ENCODE peak calls at places on chromosome 16, in eight cellular contexts. One of them, this sample, is unnamed.

GRCh38 chr16:19085679-19086200 is 18.3 kb downstream of the COQ7 start:
- ATAC-seq in GM23338: peak; percentile 14
- ATAC-seq in K562: peak; percentile 76
- ATAC-seq in Panc1: no peak
- ATAC-seq in HepG2: peak; percentile 18
- ATAC-seq in GM12878: no peak
- ATAC-seq in upper lobe of left lung: peak; percentile 9
- ATAC-seq in HCT116: no peak
- ATAC-seq in this sample: no peak

GRCh38 chr16:1428511-1428910 is 2.4 kb upstream of the PERCC1 start:
- ATAC-seq in GM23338: peak; percentile 88
- ATAC-seq in K562: peak; percentile 85
- ATAC-seq in Panc1: no peak
- ATAC-seq in HepG2: peak; percentile 55
- ATAC-seq in GM12878: peak; percentile 92
- ATAC-seq in upper lobe of left lung: no peak
- ATAC-seq in HCT116: peak; percentile 89
- ATAC-seq in this sample: no peak

GRCh38 chr16:63652091-63652490 is 1469.8 kb downstream of the CDH11 start:
- ATAC-seq in GM23338: peak; percentile 89
- ATAC-seq in K562: no peak
- ATAC-seq in Panc1: no peak
- ATAC-seq in HepG2: no peak
- ATAC-seq in GM12878: no peak
- ATAC-seq in upper lobe of left lung: no peak
- ATAC-seq in HCT116: no peak
- ATAC-seq in this sample: no peak

GRCh38 chr16:931651-932500 is 38.9 kb downstream of the LMF1 start:
- ATAC-seq in GM23338: no peak
- ATAC-seq in K562: no peak
- ATAC-seq in Panc1: no peak
- ATAC-seq in HepG2: no peak
- ATAC-seq in GM12878: no peak
- ATAC-seq in upper lobe of left lung: no peak
- ATAC-seq in HCT116: no peak
- ATAC-seq in this sample: no peak

GRCh38 chr16:70592106-70592571 is 54.2 kb upstream of the IL34 start:
- ATAC-seq in GM23338: peak; percentile 24
- ATAC-seq in K562: peak; percentile 56
- ATAC-seq in Panc1: peak; percentile 46
- ATAC-seq in HepG2: peak; percentile 67
- ATAC-seq in GM12878: peak; percentile 13
- ATAC-seq in upper lobe of left lung: no peak
- ATAC-seq in HCT116: peak; percentile 28
- ATAC-seq in this sample: peak; percentile 62

GRCh38 chr16:69513180-69513966 is 52.4 kb upstream of the NFAT5 start:
- ATAC-seq in GM23338: no peak
- ATAC-seq in K562: no peak
- ATAC-seq in Panc1: peak; percentile 34
- ATAC-seq in HepG2: no peak
- ATAC-seq in GM12878: no peak
- ATAC-seq in upper lobe of left lung: no peak
- ATAC-seq in HCT116: peak; percentile 50
- ATAC-seq in this sample: no peak

GRCh38 chr16:71288890-71289731 is at the start of gene CMTR2:
- ATAC-seq in GM23338: peak; percentile 95
- ATAC-seq in K562: peak; percentile 98
- ATAC-seq in Panc1: peak; percentile 98
- ATAC-seq in HepG2: peak; percentile 97
- ATAC-seq in GM12878: peak; percentile 96
- ATAC-seq in upper lobe of left lung: peak; percentile 99
- ATAC-seq in HCT116: peak; percentile 97
- ATAC-seq in this sample: peak; percentile 99

GRCh38 chr16:66523861-66524354 is 26.0 kb downstream of the TK2 start:
- ATAC-seq in GM23338: no peak
- ATAC-seq in K562: no peak
- ATAC-seq in Panc1: no peak
- ATAC-seq in HepG2: no peak
- ATAC-seq in GM12878: peak; percentile 64
- ATAC-seq in upper lobe of left lung: no peak
- ATAC-seq in HCT116: no peak
- ATAC-seq in this sample: no peak

GRCh38 chr16:72913551-72913950 is 134.4 kb downstream of the ZFHX3 start:
- ATAC-seq in GM23338: no peak
- ATAC-seq in K562: no peak
- ATAC-seq in Panc1: no peak
- ATAC-seq in HepG2: no peak
- ATAC-seq in GM12878: no peak
- ATAC-seq in upper lobe of left lung: no peak
- ATAC-seq in HCT116: no peak
- ATAC-seq in this sample: no peak

GRCh38 chr16:30382398-30383015 is at the start of gene SEPTIN1:
- ATAC-seq in GM23338: no peak
- ATAC-seq in K562: no peak
- ATAC-seq in Panc1: no peak
- ATAC-seq in HepG2: no peak
- ATAC-seq in GM12878: peak; percentile 61
- ATAC-seq in upper lobe of left lung: no peak
- ATAC-seq in HCT116: no peak
- ATAC-seq in this sample: no peak

GRCh38 chr16:50591800-50592771 is 43.9 kb downstream of the NKD1 start:
- ATAC-seq in GM23338: no peak
- ATAC-seq in K562: peak; percentile 32
- ATAC-seq in Panc1: no peak
- ATAC-seq in HepG2: peak; percentile 57
- ATAC-seq in GM12878: no peak
- ATAC-seq in upper lobe of left lung: no peak
- ATAC-seq in HCT116: no peak
- ATAC-seq in this sample: peak; percentile 76

GRCh38 chr16:53087101-53087500 is 32.3 kb downstream of the CHD9 start:
- ATAC-seq in GM23338: no peak
- ATAC-seq in K562: no peak
- ATAC-seq in Panc1: no peak
- ATAC-seq in HepG2: no peak
- ATAC-seq in GM12878: no peak
- ATAC-seq in upper lobe of left lung: no peak
- ATAC-seq in HCT116: no peak
- ATAC-seq in this sample: no peak

GRCh38 chr16:53083123-53083522 is 28.3 kb downstream of the CHD9 start:
- ATAC-seq in GM23338: no peak
- ATAC-seq in K562: peak; percentile 40
- ATAC-seq in Panc1: no peak
- ATAC-seq in HepG2: no peak
- ATAC-seq in GM12878: no peak
- ATAC-seq in upper lobe of left lung: no peak
- ATAC-seq in HCT116: no peak
- ATAC-seq in this sample: no peak

GRCh38 chr16:53084141-53084541 is 29.4 kb downstream of the CHD9 start:
- ATAC-seq in GM23338: no peak
- ATAC-seq in K562: no peak
- ATAC-seq in Panc1: no peak
- ATAC-seq in HepG2: no peak
- ATAC-seq in GM12878: no peak
- ATAC-seq in upper lobe of left lung: peak; percentile 64
- ATAC-seq in HCT116: no peak
- ATAC-seq in this sample: no peak

GRCh38 chr16:53084736-53085538 is 30.1 kb downstream of the CHD9 start:
- ATAC-seq in GM23338: no peak
- ATAC-seq in K562: no peak
- ATAC-seq in Panc1: no peak
- ATAC-seq in HepG2: no peak
- ATAC-seq in GM12878: no peak
- ATAC-seq in upper lobe of left lung: no peak
- ATAC-seq in HCT116: no peak
- ATAC-seq in this sample: peak; percentile 38

GRCh38 chr16:53085539-53086450 is 31.0 kb downstream of the CHD9 start:
- ATAC-seq in GM23338: peak; percentile 17
- ATAC-seq in K562: no peak
- ATAC-seq in Panc1: no peak
- ATAC-seq in HepG2: no peak
- ATAC-seq in GM12878: no peak
- ATAC-seq in upper lobe of left lung: no peak
- ATAC-seq in HCT116: no peak
- ATAC-seq in this sample: peak; percentile 32
- H3K4me1 ChIP-seq in GM23338: peaks cover 50% of the 10 kb centered on the region
- H3K4me1 ChIP-seq in K562: peaks cover 34% of the 10 kb centered on the region
- H3K4me1 ChIP-seq in Panc1: no peaks in the 10 kb centered on the region
- H3K4me1 ChIP-seq in HepG2: peaks cover 22% of the 10 kb centered on the region
- H3K4me1 ChIP-seq in GM12878: peaks cover 13% of the 10 kb centered on the region
- H3K4me1 ChIP-seq in upper lobe of left lung: peaks cover 69% of the 10 kb centered on the region
- H3K4me1 ChIP-seq in HCT116: peaks cover 8% of the 10 kb centered on the region
- H3K4me1 ChIP-seq in this sample: peaks cover 7% of the 10 kb centered on the region

DNA sequence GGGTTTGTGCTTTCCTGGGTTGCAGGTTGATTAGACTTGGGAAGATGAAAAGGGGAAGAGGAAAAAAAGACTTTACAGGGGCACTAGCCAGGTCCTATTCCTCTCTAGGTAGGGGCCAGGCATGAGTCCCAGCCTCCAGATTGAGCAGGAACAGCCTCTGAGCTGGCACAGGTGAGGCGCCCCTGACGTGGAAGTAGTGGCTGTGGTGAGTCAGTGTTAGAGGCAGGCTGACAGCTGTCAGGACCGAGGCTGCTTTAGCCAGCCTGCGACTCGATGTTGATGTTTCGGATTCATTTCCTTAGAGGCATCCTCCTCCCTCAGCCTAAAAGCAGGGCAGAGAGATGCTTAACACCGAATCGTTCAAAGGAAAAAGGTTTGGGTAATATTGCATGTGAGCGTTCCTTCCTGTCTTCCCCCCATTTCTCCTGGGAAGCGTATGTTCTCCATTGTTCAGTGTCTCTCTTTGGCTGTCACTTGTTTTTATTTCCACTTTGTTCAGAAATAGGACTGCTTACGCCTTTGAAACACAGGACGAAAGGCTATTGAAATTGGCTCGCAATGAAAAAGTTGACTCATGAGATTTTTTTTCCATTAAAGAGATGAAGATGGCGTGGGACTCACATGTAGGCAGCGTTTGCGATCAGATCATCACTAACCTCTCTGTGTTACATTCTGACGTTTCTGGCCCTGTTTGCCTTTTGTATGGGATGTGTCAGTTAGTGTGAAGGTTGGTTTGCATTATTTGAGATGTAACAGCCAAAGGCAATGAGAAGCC is 1.2 kb downstream of the KIAA0513 start:
- ATAC-seq in GM23338: peak; percentile 11
- ATAC-seq in K562: no peak
- ATAC-seq in Panc1: peak; percentile 55
- ATAC-seq in HepG2: peak; percentile 48
- ATAC-seq in GM12878: peak; percentile 62
- ATAC-seq in upper lobe of left lung: peak; percentile 39
- ATAC-seq in HCT116: peak; percentile 51
- ATAC-seq in this sample: peak; percentile 44
- TF ChIP-seq POLR2AphosphoS5 in GM23338: no peak
- TF ChIP-seq POLR2AphosphoS5 in K562: no peak
- TF ChIP-seq POLR2AphosphoS5 in Panc1: no peak
- TF ChIP-seq POLR2AphosphoS5 in HepG2: no peak
- TF ChIP-seq POLR2AphosphoS5 in GM12878: no peak
- TF ChIP-seq POLR2AphosphoS5 in upper lobe of left lung: no peak
- TF ChIP-seq POLR2AphosphoS5 in HCT116: no peak
- TF ChIP-seq POLR2AphosphoS5 in this sample: no peak

DNA sequence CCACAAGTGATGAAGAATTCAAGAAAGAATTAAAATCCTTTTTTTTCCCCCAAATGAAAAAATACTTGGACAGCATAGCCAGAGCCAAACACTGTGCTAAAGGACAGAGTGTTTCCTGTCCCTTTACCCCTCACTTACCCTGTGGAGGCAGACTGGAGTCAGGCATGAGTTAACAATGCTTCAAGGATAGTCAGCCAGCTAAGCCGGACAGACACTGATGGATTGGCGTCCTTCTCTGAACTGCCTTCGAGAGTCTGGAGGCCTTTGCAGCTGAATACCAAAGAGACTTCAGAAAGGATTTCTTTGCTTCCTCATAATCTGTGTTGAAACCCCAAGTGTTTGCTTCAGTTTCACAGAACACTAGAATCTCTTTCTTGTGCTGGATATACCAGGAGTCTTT is 4.5 kb downstream of the METTL9 start:
- ATAC-seq in GM23338: no peak
- ATAC-seq in K562: peak; percentile 27
- ATAC-seq in Panc1: no peak
- ATAC-seq in HepG2: peak; percentile 19
- ATAC-seq in GM12878: no peak
- ATAC-seq in upper lobe of left lung: no peak
- ATAC-seq in HCT116: no peak
- ATAC-seq in this sample: no peak
- H3K4me1 ChIP-seq in GM23338: peaks cover 20% of the 10 kb centered on the region
- H3K4me1 ChIP-seq in K562: peaks cover 14% of the 10 kb centered on the region
- H3K4me1 ChIP-seq in Panc1: peaks cover 12% of the 10 kb centered on the region
- H3K4me1 ChIP-seq in HepG2: peaks cover 69% of the 10 kb centered on the region
- H3K4me1 ChIP-seq in GM12878: peaks cover 13% of the 10 kb centered on the region
- H3K4me1 ChIP-seq in upper lobe of left lung: peaks cover 45% of the 10 kb centered on the region
- H3K4me1 ChIP-seq in HCT116: peaks cover 13% of the 10 kb centered on the region
- H3K4me1 ChIP-seq in this sample: peaks cover 89% of the 10 kb centered on the region

GRCh38 chr16:84029297-84030096 is 13.1 kb downstream of the SLC38A8 start:
- ATAC-seq in GM23338: no peak
- ATAC-seq in K562: no peak
- ATAC-seq in Panc1: no peak
- ATAC-seq in HepG2: no peak
- ATAC-seq in GM12878: no peak
- ATAC-seq in upper lobe of left lung: no peak
- ATAC-seq in HCT116: no peak
- ATAC-seq in this sample: no peak
- TF ChIP-seq POLR2AphosphoS5 in GM23338: no peak
- TF ChIP-seq POLR2AphosphoS5 in K562: no peak
- TF ChIP-seq POLR2AphosphoS5 in Panc1: no peak
- TF ChIP-seq POLR2AphosphoS5 in HepG2: no peak
- TF ChIP-seq POLR2AphosphoS5 in GM12878: no peak
- TF ChIP-seq POLR2AphosphoS5 in upper lobe of left lung: no peak
- TF ChIP-seq POLR2AphosphoS5 in HCT116: no peak
- TF ChIP-seq POLR2AphosphoS5 in this sample: no peak

GRCh38 chr16:9109255-9109654 is 17.8 kb downstream of the HAPSTR1 start:
- ATAC-seq in GM23338: peak; percentile 24
- ATAC-seq in K562: peak; percentile 13
- ATAC-seq in Panc1: no peak
- ATAC-seq in HepG2: no peak
- ATAC-seq in GM12878: peak; percentile 20
- ATAC-seq in upper lobe of left lung: no peak
- ATAC-seq in HCT116: no peak
- ATAC-seq in this sample: no peak
- H3K4me1 ChIP-seq in GM23338: peaks cover 79% of the 10 kb centered on the region
- H3K4me1 ChIP-seq in K562: peaks cover 20% of the 10 kb centered on the region
- H3K4me1 ChIP-seq in Panc1: peaks cover 23% of the 10 kb centered on the region
- H3K4me1 ChIP-seq in HepG2: peaks cover 60% of the 10 kb centered on the region
- H3K4me1 ChIP-seq in GM12878: no peaks in the 10 kb centered on the region
- H3K4me1 ChIP-seq in upper lobe of left lung: peaks cover 95% of the 10 kb centered on the region
- H3K4me1 ChIP-seq in HCT116: peaks cover 20% of the 10 kb centered on the region
- H3K4me1 ChIP-seq in this sample: peaks cover 100% of the 10 kb centered on the region

GRCh38 chr16:87464691-87465300 is 28.0 kb downstream of the ZCCHC14 start:
- ATAC-seq in GM23338: no peak
- ATAC-seq in K562: peak; percentile 76
- ATAC-seq in Panc1: peak; percentile 62
- ATAC-seq in HepG2: peak; percentile 23
- ATAC-seq in GM12878: peak; percentile 60
- ATAC-seq in upper lobe of left lung: peak; percentile 86
- ATAC-seq in HCT116: no peak
- ATAC-seq in this sample: peak; percentile 94
- TF ChIP-seq POLR2AphosphoS5 in GM23338: no peak
- TF ChIP-seq POLR2AphosphoS5 in K562: no peak
- TF ChIP-seq POLR2AphosphoS5 in Panc1: no peak
- TF ChIP-seq POLR2AphosphoS5 in HepG2: no peak
- TF ChIP-seq POLR2AphosphoS5 in GM12878: no peak
- TF ChIP-seq POLR2AphosphoS5 in upper lobe of left lung: peak; percentile 84
- TF ChIP-seq POLR2AphosphoS5 in HCT116: no peak
- TF ChIP-seq POLR2AphosphoS5 in this sample: peak; percentile 97

GRCh38 chr16:64702415-64702814 is 419.4 kb downstream of the CDH11 start:
- ATAC-seq in GM23338: no peak
- ATAC-seq in K562: no peak
- ATAC-seq in Panc1: no peak
- ATAC-seq in HepG2: no peak
- ATAC-seq in GM12878: no peak
- ATAC-seq in upper lobe of left lung: no peak
- ATAC-seq in HCT116: no peak
- ATAC-seq in this sample: no peak
- H3K4me1 ChIP-seq in GM23338: no peaks in the 10 kb centered on the region
- H3K4me1 ChIP-seq in K562: no peaks in the 10 kb centered on the region
- H3K4me1 ChIP-seq in Panc1: no peaks in the 10 kb centered on the region
- H3K4me1 ChIP-seq in HepG2: no peaks in the 10 kb centered on the region
- H3K4me1 ChIP-seq in GM12878: no peaks in the 10 kb centered on the region
- H3K4me1 ChIP-seq in upper lobe of left lung: no peaks in the 10 kb centered on the region
- H3K4me1 ChIP-seq in HCT116: no peaks in the 10 kb centered on the region
- H3K4me1 ChIP-seq in this sample: no peaks in the 10 kb centered on the region